ENCODE peak calls at places on chromosome 12, in seven cellular contexts. O is AG10803; R is hypothalamus; G is activated T-helper 1 cell treated with anti-CD3 and anti-CD28 coated beads, Interleukin-2, amount 50 U/mL, for 16 hours; T is cardiac fibroblast; M is left colon; Z is posterior vena cava. J is an unnamed sample.

GRCh38 chr12:14691560-14691959 is 4.8 kb downstream of the GUCY2C start:
- DNase-seq in Z (peak; percentile 83), O (no peak), R (no peak), M (peak; percentile 41), T (no peak), G (no peak), J (peak; percentile 61)

GRCh38 chr12:112314981-112315380 is 67.2 kb downstream of the HECTD4 start:
- DNase-seq in T (no peak), Z (no peak), G (no peak), M (no peak), R (no peak), O (peak; percentile 49), J (no peak)

GRCh38 chr12:30926243-30927209 is at the start of gene TSPAN11:
- DNase-seq in M (no peak), T (peak; percentile 9), Z (peak; percentile 81), R (no peak), G (no peak), O (peak; percentile 28), J (no peak)

GRCh38 chr12:128606538-128606937 is 217.2 kb downstream of the SLC15A4 start:
- DNase-seq in M (peak; percentile 52), Z (no peak), G (no peak), R (no peak), T (no peak), O (no peak), J (no peak)

GRCh38 chr12:98418357-98419075 is 96.9 kb upstream of the TMPO start:
- DNase-seq in T (peak; percentile 97), G (no peak), Z (peak; percentile 98), O (peak; percentile 100), M (peak; percentile 89), R (no peak), J (peak; percentile 94)

GRCh38 chr12:49227701-49228100 is 37.2 kb upstream of the TUBA1C start:
- DNase-seq in G (no peak), Z (peak; percentile 5), T (no peak), O (no peak), M (no peak), R (no peak), J (no peak)

GRCh38 chr12:99809921-99810320 is 162.4 kb downstream of the GARIN6 start:
- DNase-seq in T (no peak), Z (no peak), R (no peak), M (no peak), G (no peak), O (no peak), J (no peak)

GRCh38 chr12:69151254-69151751 is 88.1 kb upstream of the CPSF6 start:
- DNase-seq in T (peak; percentile 15), Z (no peak), G (no peak), O (peak; percentile 12), R (no peak), M (peak; percentile 58), J (peak; percentile 42)

GRCh38 chr12:49345840-49346658 is 639 bp upstream of the DNAJC22 start:
- DNase-seq in Z (peak; percentile 78), O (no peak), R (no peak), M (no peak), T (no peak), G (no peak), J (no peak)

GRCh38 chr12:19970116-19970515 is 398.2 kb upstream of the PDE3A start:
- DNase-seq in O (peak; percentile 89), G (no peak), M (no peak), Z (no peak), T (peak; percentile 87), R (no peak), J (no peak)

GRCh38 chr12:2640709-2641108 is 154.1 kb upstream of the FKBP4 start:
- DNase-seq in Z (peak; percentile 94), O (peak; percentile 95), G (no peak), T (peak; percentile 94), M (no peak), R (no peak), J (peak; percentile 32)

GRCh38 chr12:56084958-56085543 is 5.1 kb downstream of the ERBB3 start:
- DNase-seq in G (no peak), Z (no peak), O (no peak), R (no peak), M (peak; percentile 45), T (no peak), J (no peak)

GRCh38 chr12:22986997-22987396 is 362.0 kb downstream of the ETNK1 start:
- DNase-seq in G (no peak), T (peak; percentile 18), O (no peak), M (no peak), Z (no peak), R (no peak), J (no peak)

GRCh38 chr12:66190519-66191406 is 1.7 kb downstream of the IRAK3 start:
- DNase-seq in R (no peak), O (no peak), M (no peak), T (peak; percentile 53), G (no peak), Z (no peak), J (no peak)

GRCh38 chr12:105843989-105844768 is 294.6 kb downstream of the NUAK1 start:
- DNase-seq in M (no peak), G (no peak), Z (no peak), R (no peak), O (peak; percentile 89), T (no peak), J (no peak)

GRCh38 chr12:94644622-94645021 is 5.7 kb downstream of the TMCC3 start:
- DNase-seq in T (peak; percentile 87), R (no peak), M (no peak), O (peak; percentile 22), G (no peak), Z (no peak), J (no peak)

GRCh38 chr12:103783744-103784664 is 57.0 kb downstream of the NT5DC3 start:
- DNase-seq in M (peak; percentile 57), G (no peak), R (no peak), Z (no peak), T (no peak), O (no peak), J (peak; percentile 41)

GRCh38 chr12:32462908-32463307 is 63.5 kb downstream of the FGD4 start:
- DNase-seq in R (no peak), T (no peak), M (no peak), Z (no peak), O (no peak), G (no peak), J (no peak)

GRCh38 chr12:109678732-109679131 is 34.9 kb upstream of the FAM222A start:
- DNase-seq in G (no peak), M (no peak), T (no peak), R (no peak), Z (no peak), O (no peak), J (no peak)

GRCh38 chr12:75642226-75642625 is 130.8 kb upstream of the KRR1 start:
- DNase-seq in R (no peak), M (no peak), Z (no peak), T (peak; percentile 44), O (no peak), G (no peak), J (no peak)

GRCh38 chr12:14846878-14847580 is 3.7 kb upstream of the ART4 start:
- DNase-seq in T (no peak), Z (no peak), M (no peak), O (peak; percentile 39), R (no peak), G (no peak), J (no peak)

GRCh38 chr12:3097186-3097804 is 20.1 kb downstream of the TSPAN9 start:
- DNase-seq in M (peak; percentile 80), R (no peak), Z (peak; percentile 91), T (peak; percentile 80), G (no peak), O (no peak), J (peak; percentile 47)

GRCh38 chr12:116538076-116538591 is 21.0 kb upstream of the MAP1LC3B2 start:
- DNase-seq in Z (no peak), M (no peak), R (no peak), O (no peak), T (no peak), G (no peak), J (no peak)

GRCh38 chr12:66550626-66551025 is 128.2 kb downstream of the GRIP1 start:
- DNase-seq in Z (no peak), R (no peak), G (no peak), O (no peak), T (no peak), M (no peak), J (no peak)

GRCh38 chr12:45725631-45726593 is 3.6 kb upstream of the ARID2 start:
- DNase-seq in M (no peak), G (no peak), O (peak; percentile 31), R (no peak), Z (no peak), T (peak; percentile 64), J (no peak)

GRCh38 chr12:66678640-66679268 is at the start of gene GRIP1:
- DNase-seq in O (no peak), T (no peak), M (no peak), G (no peak), Z (no peak), R (no peak), J (no peak)

GRCh38 chr12:116609715-116610114 is 50.5 kb downstream of the MAP1LC3B2 start:
- DNase-seq in R (no peak), G (no peak), M (no peak), Z (no peak), O (no peak), T (peak; percentile 20), J (no peak)

GRCh38 chr12:44835641-44836379 is 40.3 kb downstream of the NELL2 start:
- DNase-seq in M (no peak), O (no peak), Z (no peak), T (no peak), G (no peak), R (no peak), J (no peak)

GRCh38 chr12:10182662-10183061 is 3.8 kb downstream of the TMEM52B start:
- DNase-seq in M (no peak), O (peak; percentile 85), R (no peak), Z (no peak), G (no peak), T (peak; percentile 88), J (no peak)

GRCh38 chr12:112096667-112097066 is 11.9 kb downstream of the NAA25 start:
- DNase-seq in R (no peak), Z (no peak), M (no peak), G (no peak), O (peak; percentile 44), T (peak; percentile 84), J (no peak)

GRCh38 chr12:98895086-98895651 is 250.1 kb downstream of the APAF1 start:
- DNase-seq in G (no peak), T (no peak), O (no peak), Z (no peak), M (no peak), R (peak; percentile 37), J (no peak)

GRCh38 chr12:106709068-106709511 is 65.4 kb upstream of the RIC8B start:
- DNase-seq in M (no peak), O (no peak), G (no peak), Z (no peak), T (no peak), R (no peak), J (no peak)

GRCh38 chr12:59887204-59887603 is 291.4 kb downstream of the SLC16A7 start:
- DNase-seq in R (no peak), M (no peak), O (no peak), G (no peak), T (no peak), Z (no peak), J (no peak)

GRCh38 chr12:93884794-93885460 is 207.8 kb downstream of the CRADD start:
- DNase-seq in O (peak; percentile 56), R (no peak), Z (no peak), M (no peak), T (no peak), G (no peak), J (no peak)

GRCh38 chr12:91183565-91183964 is 948 bp upstream of the DCN start:
- DNase-seq in O (no peak), G (no peak), T (no peak), R (no peak), Z (no peak), M (no peak), J (no peak)

GRCh38 chr12:123660328-123660727 is 10.6 kb upstream of the TCTN2 start:
- DNase-seq in Z (no peak), O (peak; percentile 88), M (no peak), G (no peak), R (no peak), T (peak; percentile 94), J (no peak)

GRCh38 chr12:47850153-47851084 is 30.7 kb upstream of the HDAC7 start:
- DNase-seq in O (no peak), R (no peak), G (no peak), T (no peak), Z (no peak), M (no peak), J (no peak)

GRCh38 chr12:117744418-117744817 is 224.4 kb downstream of the KSR2 start:
- DNase-seq in G (no peak), R (no peak), M (no peak), Z (no peak), T (no peak), O (no peak), J (no peak)